ENCODE peak calls at places on chromosomes 3 and 15, in eight cellular contexts. Q, T, E, P, A, R, K and U are unnamed samples. For H3K36me3, the result is how much of the 10 kb centered on the place peaks cover.

GRCh38 chr15:100665570-100665969 is 63.2 kb downstream of the ASB7 start:
- ATAC-seq in T (no peak), Q (no peak), A (no peak), P (no peak), K (no peak), E (peak), R (no peak), U (peak)

GRCh38 chr3:57796261-57796660 is 40.2 kb downstream of the SLMAP start:
- ATAC-seq in P (no peak), K (peak), A (no peak), T (no peak), Q (no peak), E (no peak), R (peak), U (no peak)

GRCh38 chr3:26099692-26100091 is 309.8 kb downstream of the OXSM start:
- ATAC-seq in T (no peak), P (no peak), R (no peak), Q (no peak), A (no peak), K (no peak), E (no peak), U (peak)

GRCh38 chr3:133829310-133829707 is 23.7 kb downstream of the SRPRB start:
- ATAC-seq in Q (no peak), A (no peak), K (no peak), E (no peak), R (no peak), T (no peak), P (no peak), U (no peak)

GRCh38 chr15:48440084-48440483 is 108.9 kb downstream of the DUT start:
- ATAC-seq in K (no peak), P (no peak), R (no peak), T (peak), E (peak), A (no peak), Q (peak), U (peak)

GRCh38 chr3:65483475-65483874 is 555.2 kb downstream of the MAGI1 start:
- ATAC-seq in A (no peak), R (no peak), K (no peak), E (peak), P (no peak), Q (peak), T (no peak), U (no peak)

GRCh38 chr15:90780916-90781315 is 63.8 kb downstream of the BLM start:
- ATAC-seq in A (no peak), T (no peak), R (no peak), K (no peak), E (no peak), Q (no peak), P (no peak), U (no peak)

GRCh38 chr3:131386429-131386926 is 4.9 kb downstream of the NUDT16 start:
- ATAC-seq in P (no peak), K (no peak), Q (no peak), A (no peak), T (no peak), R (no peak), E (peak), U (peak)

GRCh38 chr3:109195812-109196211 is 59.3 kb downstream of the C3orf85 start:
- ATAC-seq in P (no peak), T (no peak), K (no peak), A (no peak), R (peak), Q (no peak), E (no peak), U (no peak)

GRCh38 chr3:120418866-120419490 is 31.8 kb downstream of the FSTL1 start:
- ATAC-seq in Q (peak), A (peak), E (peak), P (peak), R (peak), T (peak), K (peak), U (no peak)

GRCh38 chr3:120418446-120418845 is 32.3 kb downstream of the FSTL1 start:
- ATAC-seq in R (peak), Q (no peak), P (peak), E (no peak), K (no peak), T (peak), A (no peak), U (no peak)

GRCh38 chr3:120415756-120416155 is 35.0 kb downstream of the FSTL1 start:
- ATAC-seq in T (no peak), Q (no peak), A (no peak), E (no peak), P (no peak), K (no peak), R (no peak), U (no peak)

GRCh38 chr3:120416868-120417267 is 33.9 kb downstream of the FSTL1 start:
- ATAC-seq in Q (no peak), K (peak), R (peak), A (peak), P (peak), T (peak), E (peak), U (peak)

DNA sequence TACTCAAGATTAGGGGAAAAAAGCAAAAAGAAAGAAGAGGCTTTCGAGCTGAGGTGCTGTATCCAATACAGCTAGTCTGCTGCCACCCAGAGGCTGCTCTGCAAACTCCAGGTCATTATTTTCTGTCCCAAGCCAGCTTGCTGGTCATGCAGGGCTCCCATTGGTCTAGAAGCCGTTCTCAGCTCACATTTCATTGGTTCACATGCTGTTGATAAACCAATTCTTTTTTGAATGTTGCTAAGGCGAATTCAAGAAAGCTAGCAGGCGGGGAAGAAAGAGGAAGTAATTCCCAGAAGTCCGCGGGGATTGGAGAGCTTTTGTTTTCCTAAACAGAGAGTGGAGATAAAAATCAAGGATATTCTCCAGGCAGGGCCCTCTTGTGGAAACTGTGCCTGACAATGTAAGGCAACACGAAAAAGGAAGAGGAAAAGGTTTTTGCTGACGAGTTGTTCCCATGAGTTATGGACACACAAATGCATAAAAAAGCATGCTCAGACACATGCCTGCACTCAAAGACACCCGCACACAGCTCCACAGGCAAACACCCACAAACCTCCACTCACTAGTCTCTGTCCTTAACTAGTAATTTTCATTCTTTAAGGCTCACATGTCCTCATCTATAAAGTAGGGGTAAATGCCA is 33.4 kb downstream of the FSTL1 start:
- ATAC-seq in T (peak), Q (peak), R (peak), A (peak), K (peak), P (peak), E (peak), U (peak)
- TF ChIP-seq POLR2AphosphoS5 in T (no peak), Q (no peak), R (peak), A (no peak), K (no peak), P (no peak), E (no peak), U (peak)

GRCh38 chr15:43081283-43081682 is 24.6 kb downstream of the UBR1 start:
- ATAC-seq in E (no peak), P (no peak), Q (no peak), R (no peak), K (no peak), T (no peak), A (no peak), U (no peak)
- H3K36me3 ChIP-seq in E (under half), P (under half), Q (under half), R (under half), K (half or more), T (under half), A (under half), U (under half)

DNA sequence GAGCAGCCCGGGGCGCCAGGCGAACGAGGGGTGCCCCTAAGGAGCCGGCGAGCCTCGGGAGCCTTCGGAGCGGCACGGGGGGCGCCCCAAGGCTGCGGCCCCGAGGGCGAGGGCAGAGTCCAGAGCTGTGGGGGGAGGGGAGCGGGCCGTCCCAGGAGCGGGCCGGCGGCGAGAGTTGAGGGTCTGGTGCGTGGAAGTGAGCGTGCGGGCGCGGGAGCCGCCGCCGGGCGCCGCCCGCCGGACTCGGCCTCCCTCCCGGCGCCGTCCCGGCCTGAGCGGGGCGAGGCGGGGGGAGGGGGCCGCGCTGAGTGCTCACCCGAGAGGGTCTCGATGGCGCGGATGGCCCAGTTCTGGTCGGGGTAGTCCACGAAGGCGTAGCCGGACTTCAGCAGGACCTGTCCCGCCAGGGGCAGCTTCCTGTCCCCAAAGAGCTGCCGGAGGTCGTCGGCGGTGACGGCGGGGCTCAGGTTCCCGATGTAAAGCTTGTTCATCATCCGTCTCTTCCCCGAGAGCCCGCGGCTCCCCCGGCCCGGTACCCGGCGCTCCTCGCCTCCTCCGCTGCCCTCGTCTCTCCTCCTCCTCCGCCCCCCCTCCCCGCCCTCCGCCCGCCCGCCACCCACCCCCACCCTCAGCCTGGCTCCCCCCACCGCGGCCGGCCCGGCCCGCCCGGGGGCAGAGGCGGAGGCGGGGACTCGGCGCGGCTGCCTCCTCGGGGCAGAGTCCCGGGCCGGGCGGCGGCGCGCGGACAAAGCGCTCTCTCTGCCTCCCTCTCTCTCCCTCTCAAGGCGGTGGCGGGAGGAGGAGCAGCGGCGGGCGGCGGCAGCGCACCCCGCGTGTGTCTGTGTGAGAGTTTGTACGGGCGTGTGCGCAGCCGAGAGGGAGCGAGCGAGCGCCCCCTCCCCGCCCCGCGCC is at the start of gene IGF2BP2:
- ATAC-seq in T (peak), R (peak), A (peak), P (peak), K (peak), E (peak), Q (peak), U (peak)
- TF ChIP-seq CTCF in T (peak), R (no peak), A (no peak), P (peak), K (peak), E (no peak), Q (peak), U (peak)

DNA sequence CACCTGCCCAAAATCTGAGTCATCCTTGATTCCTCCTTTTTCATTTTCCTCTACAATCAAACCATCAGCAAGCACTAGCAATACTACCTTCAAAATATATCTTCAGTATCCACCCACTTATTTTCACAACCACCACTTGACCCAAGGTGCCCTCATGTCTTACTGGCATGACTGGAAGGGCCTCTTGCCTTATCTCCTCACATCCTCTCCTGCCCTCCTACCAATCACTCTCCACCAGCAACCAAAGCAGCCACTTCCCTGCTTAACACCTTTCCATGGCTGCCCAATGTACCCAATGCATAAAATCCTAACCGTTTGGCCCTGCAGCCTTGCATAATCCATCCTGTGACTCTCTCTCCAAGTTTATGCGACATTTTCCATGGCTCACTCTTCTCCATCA is 76.0 kb downstream of the MTHFS start:
- ATAC-seq in T (no peak), A (no peak), K (no peak), Q (no peak), E (no peak), R (no peak), P (no peak), U (no peak)
- TF ChIP-seq POLR2AphosphoS5 in T (no peak), A (no peak), K (no peak), Q (no peak), E (peak), R (no peak), P (no peak), U (no peak)